ENCODE peak calls at places on chromosomes 4 and X, in four cellular contexts. M is tibial nerve, U is stomach, F is Peyer's patch. Z is an unnamed sample. For H3K4me1 and H3K27me3, the result is how much of the 10 kb centered on the place peaks cover.

GRCh38 chrX:66015152-66015827 is 24.6 kb downstream of the VSIG4 start:
- DNase-seq in U (no peak), F (no peak), M (no peak), Z (no peak)

GRCh38 chr4:15601862-15602261 is 53.3 kb downstream of the FBXL5 start:
- DNase-seq in U (no peak), F (no peak), M (no peak), Z (no peak)

GRCh38 chr4:4849106-4849505 is 10.4 kb upstream of the MSX1 start:
- DNase-seq in F (no peak), U (no peak), M (peak), Z (no peak)

GRCh38 chr4:42397635-42398447 is 553 bp downstream of the SHISA3 start:
- DNase-seq in F (peak), U (no peak), M (no peak), Z (no peak)

GRCh38 chr4:168883513-168883912 is 126.5 kb downstream of the CBR4 start:
- DNase-seq in M (no peak), U (no peak), F (no peak), Z (no peak)

GRCh38 chrX:53481816-53482485 is 47.8 kb upstream of the HSD17B10 start:
- DNase-seq in U (peak), M (peak), F (peak), Z (peak)

GRCh38 chr4:7557447-7557846 is 122.7 kb upstream of the PSAPL1 start:
- DNase-seq in F (no peak), M (no peak), U (no peak), Z (no peak)

GRCh38 chrX:53479295-53479694 is 45.1 kb upstream of the HSD17B10 start:
- DNase-seq in M (no peak), U (no peak), F (no peak), Z (no peak)

GRCh38 chr4:89434364-89434988 is 126.9 kb upstream of the GPRIN3 start:
- DNase-seq in F (no peak), U (no peak), M (no peak), Z (peak)

GRCh38 chr4:153684182-153685073 is at the start of gene TLR2:
- DNase-seq in F (peak), M (peak), U (peak), Z (peak)

GRCh38 chrX:30147996-30148643 is 67.2 kb upstream of the MAGEB2 start:
- DNase-seq in M (no peak), U (no peak), F (no peak), Z (no peak)

GRCh38 chr4:81470456-81471327 is 1.0 kb downstream of the RASGEF1B start:
- DNase-seq in U (peak), F (peak), M (peak), Z (peak)
- H3K4me1 ChIP-seq in U (half or more), F (under half), M (half or more), Z (under half)

GRCh38 chrX:136849395-136849794 is 31.1 kb downstream of the RBMX start:
- DNase-seq in F (no peak), U (no peak), M (no peak), Z (no peak)
- H3K27ac ChIP-seq in F (no peak), U (no peak), M (no peak), Z (no peak)

DNA sequence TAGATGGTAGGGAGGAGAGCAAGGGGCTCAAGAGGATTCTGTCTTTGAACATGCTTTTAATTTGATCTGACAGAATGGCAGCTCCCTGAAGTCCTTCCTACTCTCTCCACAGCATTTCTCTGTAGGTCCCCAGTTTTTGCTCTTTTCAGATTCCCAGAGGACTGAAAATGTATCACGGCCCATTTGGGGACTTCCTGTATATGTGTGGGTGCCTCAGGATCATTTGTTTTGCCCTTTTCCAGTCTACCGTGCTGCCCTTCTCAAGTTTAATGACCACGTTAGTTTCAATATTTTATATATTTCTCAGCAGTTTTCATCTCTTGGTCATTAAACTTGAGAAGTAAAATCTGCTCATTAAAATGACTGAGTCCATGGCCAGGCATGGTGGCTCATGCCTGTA is 2.3 kb downstream of the TBC1D1 start:
- DNase-seq in F (no peak), M (no peak), U (no peak), Z (no peak)
- H3K27me3 ChIP-seq in F (under half), M (under half), U (under half), Z (under half)

GRCh38 chrX:46712733-46713132 is 46.2 kb downstream of the SLC9A7 start:
- DNase-seq in M (no peak), F (no peak), U (no peak), Z (no peak)

GRCh38 chrX:46713672-46714487 is 45.0 kb downstream of the SLC9A7 start:
- DNase-seq in M (no peak), F (no peak), U (no peak), Z (no peak)

GRCh38 chrX:46707274-46707965 is 51.5 kb downstream of the SLC9A7 start:
- DNase-seq in F (no peak), U (no peak), M (no peak), Z (no peak)

GRCh38 chrX:46710425-46710824 is 48.5 kb downstream of the SLC9A7 start:
- DNase-seq in U (no peak), F (no peak), M (no peak), Z (no peak)

DNA sequence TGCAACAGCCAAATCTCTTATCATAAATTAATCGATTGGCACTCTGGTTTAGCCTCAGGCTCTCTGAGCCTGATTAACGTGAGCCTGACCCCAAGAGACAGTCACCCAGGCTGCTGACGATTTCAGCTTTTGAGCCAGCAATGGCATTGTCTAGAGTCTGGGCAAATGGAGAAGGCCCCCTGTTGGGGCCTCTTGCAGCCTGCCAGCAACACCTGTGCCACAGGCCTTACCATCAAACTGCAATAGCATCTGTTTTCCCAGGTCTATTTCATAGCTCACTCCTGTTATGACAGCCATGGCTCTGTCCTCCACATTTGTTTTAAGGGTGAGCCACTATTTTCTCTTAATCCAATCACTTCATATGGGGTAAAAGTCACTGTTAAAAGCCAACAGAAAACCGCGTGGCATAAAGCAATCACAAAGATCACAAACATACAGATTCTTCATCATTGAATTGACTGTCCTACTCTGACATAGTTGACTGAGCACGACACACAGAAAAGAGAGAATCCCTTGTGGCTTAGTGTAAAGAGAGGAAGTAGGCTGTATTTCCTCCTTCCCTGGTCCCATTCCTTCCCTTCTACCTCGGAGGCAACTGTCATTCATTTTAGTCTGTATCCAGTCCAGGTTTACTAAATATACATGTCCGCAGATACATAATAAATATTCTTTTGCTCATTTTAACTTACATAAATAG is 47.8 kb downstream of the SLC9A7 start:
- DNase-seq in M (no peak), U (no peak), F (no peak), Z (no peak)
- H3K4me1 ChIP-seq in M (under half), U (under half), F (under half), Z (under half)

GRCh38 chrX:10377427-10377826 is 220.7 kb downstream of the CLCN4 start:
- DNase-seq in U (no peak), M (no peak), F (no peak), Z (no peak)

GRCh38 chrX:10381218-10381617 is 224.4 kb downstream of the CLCN4 start:
- DNase-seq in U (no peak), F (no peak), M (no peak), Z (no peak)

DNA sequence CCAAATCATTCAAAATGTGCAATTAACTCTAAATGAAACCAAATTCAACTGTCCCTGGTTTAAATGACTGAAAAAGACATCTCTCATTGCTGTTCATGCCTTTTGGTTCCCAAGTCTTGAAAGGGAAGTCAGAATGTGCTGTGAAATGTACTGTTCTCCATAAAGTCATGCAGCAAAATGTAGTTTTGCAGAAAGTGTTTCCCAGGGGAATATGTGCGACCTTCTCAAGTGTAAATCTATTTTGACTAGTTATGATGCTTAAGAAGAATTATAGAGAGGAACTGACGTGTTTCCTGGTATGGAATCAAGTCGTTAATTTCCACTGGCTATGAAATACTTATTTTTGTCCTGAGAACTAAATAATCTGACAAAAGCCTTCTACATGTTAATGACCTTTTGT is 223.1 kb downstream of the CLCN4 start:
- DNase-seq in M (no peak), F (no peak), U (no peak), Z (no peak)
- H3K27ac ChIP-seq in M (no peak), F (no peak), U (no peak), Z (no peak)

DNA sequence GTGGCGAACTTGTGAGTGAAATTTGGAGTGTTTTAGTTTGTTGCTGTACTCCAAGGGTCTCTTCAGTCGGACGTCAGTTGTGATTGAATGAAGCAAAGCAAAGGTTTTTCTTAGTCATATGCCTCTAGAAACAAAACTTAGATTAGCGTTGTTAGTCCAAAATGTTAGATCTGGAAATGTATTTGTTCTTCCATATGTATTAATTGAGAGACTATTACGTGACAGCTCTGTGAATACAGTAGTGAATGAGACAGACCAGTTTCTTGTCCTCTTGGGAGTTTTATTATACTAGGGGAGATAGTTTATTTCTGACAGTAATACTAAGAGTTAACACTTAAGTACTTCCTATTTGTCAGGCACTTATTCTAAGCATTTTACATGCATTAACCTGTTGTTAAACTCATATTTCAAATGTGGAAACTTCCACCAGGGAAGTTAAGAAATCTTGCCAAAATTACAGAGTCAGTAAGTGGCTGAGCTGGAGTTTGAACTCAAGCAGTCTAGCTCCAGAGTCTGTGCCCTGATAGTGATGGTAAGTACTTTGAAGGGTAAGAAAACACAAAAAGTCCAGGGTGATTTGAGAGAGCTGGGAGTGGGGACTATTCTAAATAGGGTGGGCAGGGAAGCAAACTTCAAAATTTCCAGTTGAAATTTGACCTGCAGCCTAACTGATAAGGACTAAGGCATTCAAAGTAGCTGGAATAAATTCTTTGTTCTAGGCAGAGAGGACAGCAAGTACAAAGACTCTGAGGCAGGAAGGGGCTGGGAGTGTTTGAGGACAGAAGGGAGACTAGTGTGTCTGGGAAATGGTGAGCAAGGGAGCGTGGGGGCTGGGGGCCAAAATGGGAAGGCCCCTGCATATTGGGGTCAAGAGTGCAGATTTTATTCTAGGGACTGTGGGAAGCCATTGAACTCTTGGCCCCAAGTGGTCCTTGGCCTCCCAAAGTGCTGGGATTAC is 17.0 kb downstream of the ADD1 start:
- DNase-seq in M (no peak), U (no peak), F (no peak), Z (no peak)
- H3K27me3 ChIP-seq in M (under half), U (under half), F (under half), Z (under half)

DNA sequence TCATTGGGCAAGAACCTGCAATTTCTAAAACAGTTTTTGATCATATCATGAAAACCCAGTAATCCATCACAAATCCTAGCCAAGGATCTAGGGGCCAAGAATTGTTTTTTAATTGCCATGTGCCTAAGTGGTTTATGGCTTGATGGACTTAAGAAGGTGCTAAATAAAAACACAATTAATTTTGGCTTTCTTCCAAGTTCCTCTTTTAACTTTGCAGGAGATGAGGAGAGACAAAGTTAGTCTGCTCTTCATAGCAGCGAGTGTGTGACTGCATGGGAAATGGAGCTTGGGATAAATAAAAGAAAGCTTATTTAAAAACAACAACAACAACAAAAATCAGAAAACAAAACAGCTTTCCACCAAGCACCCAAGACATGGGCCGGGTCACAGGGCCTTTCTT is 41.4 kb downstream of the ARHGEF9 start:
- DNase-seq in U (no peak), F (no peak), M (no peak), Z (no peak)
- H3K4me1 ChIP-seq in U (under half), F (under half), M (under half), Z (under half)

GRCh38 chr4:62970846-62971245 is 1438.4 kb downstream of the TECRL start:
- DNase-seq in F (no peak), U (no peak), M (no peak), Z (no peak)
- H3K27ac ChIP-seq in F (no peak), U (no peak), M (no peak), Z (no peak)

GRCh38 chr4:175394213-175394612 is 417.9 kb downstream of the GPM6A start:
- DNase-seq in U (no peak), F (no peak), M (no peak), Z (no peak)
- H3K27me3 ChIP-seq in U (under half), F (under half), M (under half), Z (under half)